ENCODE peak calls at places on chromosomes 5 and 9, in nine cellular contexts. H is transverse colon, A is colonic mucosa, B is upper lobe of right lung, P is mucosa of descending colon, C is IMR-90, L is endodermal cell, Q is AG04450, G is heart right ventricle. W is an unnamed sample.
A peak's percentile ranks its signal among the peaks of the same experiment; 100 is the strongest.

GRCh38 chr9:69120380-69121154 is 53.5 kb upstream of the TJP2 start:
- DNase-seq in A (peak; percentile 95), P (peak; percentile 92), C (no peak), L (peak; percentile 95), G (peak; percentile 24), Q (no peak), H (peak; percentile 95), B (peak; percentile 90), W (peak; percentile 97)

GRCh38 chr9:26216702-26217101 is 538.5 kb upstream of the TUSC1 start:
- DNase-seq in A (no peak), G (no peak), L (no peak), P (no peak), C (no peak), H (no peak), B (no peak), Q (no peak), W (no peak)

GRCh38 chr9:19460258-19460657 is 51.4 kb downstream of the ACER2 start:
- DNase-seq in C (no peak), A (no peak), L (peak; percentile 15), B (no peak), P (no peak), H (no peak), Q (no peak), G (no peak), W (no peak)

GRCh38 chr5:137199201-137199600 is 299.9 kb downstream of the SPOCK1 start:
- DNase-seq in C (peak; percentile 17), B (no peak), G (no peak), P (no peak), H (no peak), Q (no peak), L (no peak), A (no peak), W (no peak)

GRCh38 chr5:60740322-60740721 is 40.4 kb upstream of the DEPDC1B start:
- DNase-seq in Q (no peak), P (no peak), G (no peak), C (no peak), A (no peak), L (no peak), H (no peak), B (no peak), W (no peak)

GRCh38 chr5:178237431-178238312 is 5.1 kb upstream of the PHYKPL start:
- DNase-seq in B (no peak), C (peak; percentile 15), G (no peak), Q (no peak), P (peak; percentile 72), H (peak; percentile 74), A (peak; percentile 73), L (no peak), W (no peak)

GRCh38 chr9:69546265-69546664 is 125.9 kb downstream of the APBA1 start:
- DNase-seq in P (peak; percentile 41), C (peak; percentile 25), A (peak; percentile 36), B (no peak), G (no peak), L (peak; percentile 81), Q (no peak), H (peak; percentile 22), W (no peak)

GRCh38 chr9:74496819-74497749 is at the start of gene RORB:
- DNase-seq in Q (no peak), L (peak; percentile 93), P (peak; percentile 55), B (peak; percentile 80), A (peak; percentile 44), H (peak; percentile 35), G (peak; percentile 70), C (peak; percentile 5), W (peak; percentile 34)

GRCh38 chr5:141371572-141372475 is 1.8 kb downstream of the PCDHGB3 start:
- DNase-seq in A (no peak), G (no peak), P (no peak), H (no peak), B (no peak), C (no peak), Q (no peak), L (no peak), W (no peak)

GRCh38 chr5:141373673-141374317 is at the start of gene PCDHGA6:
- DNase-seq in Q (no peak), A (no peak), L (no peak), C (peak; percentile 58), B (no peak), P (no peak), G (no peak), H (no peak), W (no peak)

GRCh38 chr5:141374627-141375026 is 936 bp downstream of the PCDHGA6 start:
- DNase-seq in P (no peak), H (no peak), L (no peak), Q (no peak), A (no peak), C (no peak), B (no peak), G (no peak), W (no peak)

GRCh38 chr5:141366016-141366896 is 2.3 kb downstream of the PCDHGA5 start:
- DNase-seq in P (no peak), A (no peak), Q (no peak), B (no peak), C (no peak), H (no peak), L (no peak), G (no peak), W (no peak)

DNA sequence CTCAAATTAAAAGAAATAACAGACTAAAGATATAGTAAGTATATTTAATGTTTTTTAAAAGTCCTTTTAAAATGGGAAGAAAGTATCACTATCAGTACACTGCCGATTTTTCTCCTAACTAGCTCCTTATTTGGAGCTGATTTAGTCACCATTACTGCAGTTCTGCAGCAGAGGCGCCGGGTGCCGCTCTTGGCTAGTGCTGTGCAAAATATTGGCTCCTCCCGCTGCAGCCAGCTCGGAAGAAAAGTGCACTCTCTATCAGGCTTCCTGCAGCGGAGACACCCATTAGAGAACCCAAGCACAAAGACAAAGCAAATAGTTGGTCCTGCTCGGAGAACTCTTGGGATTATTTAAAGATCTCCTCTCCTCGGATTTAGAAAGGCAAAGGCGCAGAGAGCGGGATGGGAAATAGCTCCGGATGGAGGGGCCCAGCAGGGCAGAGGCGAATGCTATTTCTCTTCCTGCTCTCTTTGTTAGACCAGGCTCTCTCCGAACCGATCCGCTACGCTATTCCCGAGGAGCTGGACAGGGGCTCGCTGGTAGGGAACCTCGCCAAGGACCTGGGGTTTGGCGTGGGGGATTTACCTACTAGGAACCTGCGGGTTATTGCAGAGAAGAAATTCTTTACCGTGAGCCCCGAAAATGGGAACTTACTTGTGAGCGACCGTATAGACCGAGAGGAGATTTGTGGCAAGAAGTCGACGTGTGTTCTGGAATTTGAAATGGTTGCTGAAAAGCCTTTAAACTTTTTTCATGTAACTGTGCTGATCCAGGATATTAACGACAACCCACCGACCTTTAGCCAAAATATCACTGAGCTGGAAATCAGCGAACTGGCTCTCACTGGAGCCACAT is at the start of gene PCDHGB3:
- DNase-seq in C (peak; percentile 74), H (peak; percentile 21), P (peak; percentile 46), A (no peak), L (no peak), B (no peak), Q (no peak), G (no peak), W (peak; percentile 31)
- H3K9me3 ChIP-seq in C (peaks cover 57% of the 10 kb centered on the region), H (peaks cover 26% of the 10 kb centered on the region), P (peaks cover 85% of the 10 kb centered on the region), A (peaks cover 13% of the 10 kb centered on the region), L (peaks cover 51% of the 10 kb centered on the region), B (peaks cover 27% of the 10 kb centered on the region), Q (peaks cover 65% of the 10 kb centered on the region), G (peaks cover 96% of the 10 kb centered on the region), W (peaks cover 21% of the 10 kb centered on the region)

GRCh38 chr9:99012957-99013512 is 69.3 kb downstream of the COL15A1 start:
- DNase-seq in H (no peak), C (no peak), L (peak; percentile 22), A (peak; percentile 16), Q (no peak), G (no peak), B (no peak), P (no peak), W (peak; percentile 26)
- TF ChIP-seq CTCF in H (no peak), C (peak; percentile 35), L (peak; percentile 39), A (no peak), Q (peak; percentile 9), G (peak; percentile 29), B (peak; percentile 39), P (no peak), W (peak; percentile 46)

DNA sequence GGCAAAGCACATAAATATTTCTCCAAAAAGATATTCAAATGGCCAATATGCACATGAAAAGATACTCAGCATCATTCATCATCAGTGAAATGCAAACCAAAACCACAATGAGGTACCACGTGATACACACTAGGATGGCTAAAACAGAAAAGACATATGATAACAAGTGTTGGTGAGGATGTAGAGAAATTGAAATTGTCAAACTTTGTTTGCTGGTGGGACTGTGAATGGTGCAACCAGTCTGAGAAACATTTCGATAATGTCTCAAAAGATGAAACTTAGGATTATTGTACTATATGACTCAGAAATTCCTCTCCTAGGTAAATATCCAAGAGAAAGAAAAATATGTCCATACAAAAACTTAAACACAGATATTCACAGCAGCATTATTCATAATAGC is 8.6 kb upstream of the LHFPL2 start:
- DNase-seq in L (no peak), C (no peak), B (no peak), G (no peak), P (no peak), H (no peak), Q (no peak), A (no peak), W (no peak)
- H3K4me3 ChIP-seq in L (no peak overlapping the region), C (no peak overlapping the region), B (no peak overlapping the region), G (no peak overlapping the region), P (no peak overlapping the region), H (no peak overlapping the region), Q (no peak overlapping the region), A (no peak overlapping the region), W (no peak overlapping the region)

DNA sequence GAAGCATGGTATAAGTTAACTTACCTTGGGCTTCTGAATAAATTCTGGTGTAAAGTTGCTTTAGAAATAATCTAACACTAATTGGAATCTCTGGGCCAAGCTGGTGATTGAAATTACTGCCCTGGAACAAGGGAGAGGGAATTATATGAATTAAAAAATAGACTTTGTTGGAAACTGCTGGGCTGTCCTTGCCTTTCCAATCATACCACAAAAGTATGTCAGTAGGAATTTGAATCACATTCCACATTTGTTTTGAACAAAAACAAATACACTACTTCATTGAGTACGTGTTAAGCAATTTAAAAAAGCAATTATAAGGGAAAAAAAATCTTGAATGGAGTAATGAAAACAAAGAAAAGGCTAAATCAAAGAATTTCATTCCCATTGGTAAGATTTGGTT is 102.5 kb upstream of the SREK1 start:
- DNase-seq in Q (no peak), G (no peak), A (no peak), B (no peak), C (peak; percentile 9), P (no peak), H (no peak), L (no peak), W (no peak)
- H3K9me3 ChIP-seq in Q (no peaks in the 10 kb centered on the region), G (no peaks in the 10 kb centered on the region), A (no peaks in the 10 kb centered on the region), B (no peaks in the 10 kb centered on the region), C (no peaks in the 10 kb centered on the region), P (no peaks in the 10 kb centered on the region), H (no peaks in the 10 kb centered on the region), L (no peaks in the 10 kb centered on the region), W (no peaks in the 10 kb centered on the region)

DNA sequence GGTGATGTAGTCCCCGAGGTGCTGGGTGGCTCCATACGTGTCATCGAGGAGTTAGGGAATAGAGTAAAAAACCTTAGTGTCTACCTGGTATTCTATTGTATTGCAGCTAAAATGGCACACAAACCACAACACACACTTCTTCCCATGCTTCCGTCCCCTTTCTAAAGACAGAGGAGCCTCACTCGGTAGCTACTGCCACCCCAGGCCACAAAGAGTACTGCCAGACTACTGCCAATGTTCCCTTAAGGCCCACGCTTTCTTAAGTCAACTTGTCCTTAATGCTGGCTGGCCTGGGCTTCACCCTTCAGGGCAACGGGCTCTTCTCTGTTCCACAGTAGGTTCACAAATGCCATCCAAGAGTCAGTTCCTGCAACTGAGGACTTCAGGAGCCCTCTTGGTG is 673.0 kb downstream of the ELAVL2 start:
- DNase-seq in Q (no peak), G (no peak), H (no peak), B (no peak), P (no peak), A (no peak), C (no peak), L (peak; percentile 66), W (no peak)
- TF ChIP-seq CTCF in Q (no peak), G (no peak), H (no peak), B (no peak), P (no peak), A (no peak), C (no peak), L (peak; percentile 57), W (no peak)